ENCODE peak calls at places on chromosome 7, in nine cellular contexts. U is psoas muscle, M is neuronal stem cell, O is substantia nigra, D is esophagus squamous epithelium, Y is caudate nucleus, V is upper lobe of right lung, F is body of pancreas, N is right lobe of liver. E is an unnamed sample.

GRCh38 chr7:130995252-130996081 is 261.5 kb upstream of the KLF14 start:
- DNase-seq in U (no peak), M (no peak), O (no peak), D (no peak), Y (no peak), V (no peak), F (peak), N (no peak), E (no peak)

GRCh38 chr7:82444220-82445049 is 858 bp upstream of the CACNA2D1 start:
- DNase-seq in U (no peak), M (peak), O (no peak), D (no peak), Y (peak), V (peak), F (peak), N (no peak), E (peak)

GRCh38 chr7:48511021-48511579 is 339.8 kb downstream of the ABCA13 start:
- DNase-seq in U (no peak), M (no peak), O (no peak), D (no peak), Y (no peak), V (no peak), F (no peak), N (no peak), E (peak)

GRCh38 chr7:29281782-29282541 is 87.4 kb downstream of the CHN2 start:
- DNase-seq in U (no peak), M (no peak), O (peak), D (no peak), Y (peak), V (no peak), F (peak), N (no peak), E (no peak)

GRCh38 chr7:13476881-13477444 is 512.5 kb downstream of the ETV1 start:
- DNase-seq in U (no peak), M (no peak), O (no peak), D (no peak), Y (no peak), V (no peak), F (peak), N (no peak), E (no peak)

GRCh38 chr7:38323156-38323555 is 49.7 kb upstream of the TARP start:
- DNase-seq in U (no peak), M (no peak), O (no peak), D (no peak), Y (no peak), V (no peak), F (no peak), N (no peak), E (no peak)

GRCh38 chr7:44385384-44386138 is 60.2 kb upstream of the CAMK2B start:
- DNase-seq in U (no peak), M (no peak), O (no peak), D (no peak), Y (no peak), V (no peak), F (no peak), N (no peak), E (no peak)

GRCh38 chr7:70506463-70506862 is 625.5 kb upstream of the GALNT17 start:
- DNase-seq in U (no peak), M (no peak), O (no peak), D (no peak), Y (no peak), V (no peak), F (no peak), N (peak), E (peak)

GRCh38 chr7:48091506-48092433 is 2.7 kb downstream of the UPP1 start:
- DNase-seq in U (no peak), M (no peak), O (no peak), D (no peak), Y (no peak), V (no peak), F (no peak), N (no peak), E (no peak)

GRCh38 chr7:24923172-24923865 is 56.7 kb downstream of the OSBPL3 start:
- DNase-seq in U (no peak), M (no peak), O (no peak), D (no peak), Y (no peak), V (peak), F (no peak), N (no peak), E (no peak)

GRCh38 chr7:85186083-85186520 is 754 bp downstream of the SEMA3D start:
- DNase-seq in U (peak), M (peak), O (no peak), D (no peak), Y (peak), V (peak), F (no peak), N (no peak), E (peak)

GRCh38 chr7:113128028-113128427 is 9.7 kb upstream of the SMIM30 start:
- DNase-seq in U (no peak), M (no peak), O (no peak), D (no peak), Y (no peak), V (no peak), F (no peak), N (no peak), E (no peak)

GRCh38 chr7:98420966-98421612 is 20.2 kb upstream of the BAIAP2L1 start:
- DNase-seq in U (no peak), M (peak), O (no peak), D (no peak), Y (peak), V (peak), F (peak), N (peak), E (peak)

GRCh38 chr7:116227678-116228239 is 17.4 kb downstream of the TES start:
- DNase-seq in U (no peak), M (no peak), O (no peak), D (no peak), Y (no peak), V (no peak), F (no peak), N (no peak), E (no peak)

GRCh38 chr7:67377939-67378862 is 381.6 kb downstream of the TYW1 start:
- DNase-seq in U (peak), M (peak), O (peak), D (peak), Y (peak), V (peak), F (peak), N (peak), E (peak)

GRCh38 chr7:69192134-69192533 is 406.1 kb upstream of the AUTS2 start:
- DNase-seq in U (no peak), M (no peak), O (no peak), D (no peak), Y (no peak), V (no peak), F (no peak), N (no peak), E (no peak)

GRCh38 chr7:36723951-36724664 is at the start of gene AOAH:
- DNase-seq in U (peak), M (no peak), O (no peak), D (peak), Y (no peak), V (peak), F (peak), N (peak), E (no peak)

GRCh38 chr7:30754315-30754877 is 2.5 kb downstream of the INMT start:
- DNase-seq in U (no peak), M (no peak), O (no peak), D (no peak), Y (no peak), V (no peak), F (no peak), N (no peak), E (no peak)

DNA sequence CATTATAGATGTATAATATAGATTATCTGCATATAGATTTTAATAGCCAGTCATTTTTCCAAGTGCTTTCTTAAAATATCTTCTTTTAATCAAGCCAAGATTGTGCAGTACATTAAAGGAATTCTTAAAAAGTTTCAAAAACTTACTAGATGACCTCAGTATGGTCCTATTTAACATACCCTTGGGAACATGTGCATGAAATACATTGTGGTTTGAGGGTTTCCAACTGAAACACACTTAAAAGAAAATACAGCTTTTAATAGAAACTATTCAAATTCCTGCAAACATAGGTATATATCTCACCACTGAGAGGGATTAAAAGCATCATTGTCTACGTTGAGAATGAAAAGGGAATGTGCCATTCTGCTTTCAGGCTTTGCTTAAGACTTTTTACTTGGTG is 364.9 kb downstream of the SUGCT start:
- DNase-seq in U (no peak), M (no peak), O (no peak), D (no peak), Y (no peak), V (no peak), F (no peak), N (no peak), E (no peak)
- H3K27ac ChIP-seq in U (no peak), M (no peak), O (no peak), D (no peak), Y (no peak), V (no peak), F (no peak), N (no peak), E (no peak)

DNA sequence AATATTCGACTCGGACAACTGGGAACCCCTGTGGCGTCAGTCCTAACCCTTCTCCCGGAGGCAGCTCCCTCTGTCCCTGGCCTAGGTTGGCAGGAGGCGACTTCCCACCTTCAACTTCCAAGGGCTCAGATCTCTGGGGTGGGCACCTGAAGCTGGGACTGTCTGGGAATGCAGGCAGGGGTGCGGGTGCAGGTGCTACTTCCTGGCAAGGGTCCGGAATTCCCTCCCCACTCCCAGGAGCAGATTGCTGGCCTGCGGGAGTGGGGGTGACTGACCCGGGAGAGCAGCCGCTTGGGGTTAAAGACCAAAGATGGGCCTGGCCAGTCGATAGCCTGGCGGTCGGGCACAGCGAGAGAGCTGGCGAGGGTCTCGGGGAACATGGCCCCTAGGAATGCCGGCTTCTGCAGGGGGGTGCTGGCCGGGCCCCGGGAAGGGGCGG is 390 bp downstream of the EPHA1 start:
- DNase-seq in U (no peak), M (no peak), O (no peak), D (no peak), Y (no peak), V (no peak), F (no peak), N (no peak), E (no peak)
- H3K27ac ChIP-seq in U (no peak), M (no peak), O (no peak), D (peak), Y (no peak), V (peak), F (no peak), N (no peak), E (no peak)

GRCh38 chr7:73487486-73487885 is 34.6 kb downstream of the BAZ1B start:
- DNase-seq in U (no peak), M (no peak), O (no peak), D (no peak), Y (no peak), V (no peak), F (no peak), N (no peak), E (no peak)
- H3K27ac ChIP-seq in U (peak), M (no peak), O (no peak), D (no peak), Y (no peak), V (no peak), F (no peak), N (no peak), E (no peak)

GRCh38 chr7:105389090-105389650 is 449 bp upstream of the SRPK2 start:
- DNase-seq in U (peak), M (peak), O (no peak), D (no peak), Y (peak), V (peak), F (peak), N (peak), E (peak)
- H3K27ac ChIP-seq in U (no peak), M (no peak), O (peak), D (peak), Y (peak), V (peak), F (peak), N (no peak), E (peak)

GRCh38 chr7:100943693-100944092 is 5.6 kb upstream of the MUC3A start:
- DNase-seq in U (no peak), M (no peak), O (no peak), D (no peak), Y (no peak), V (no peak), F (no peak), N (no peak), E (no peak)

GRCh38 chr7:100946111-100946510 is 3.2 kb upstream of the MUC3A start:
- DNase-seq in U (no peak), M (no peak), O (no peak), D (no peak), Y (no peak), V (no peak), F (no peak), N (no peak), E (no peak)

GRCh38 chr7:100946766-100947365 is 2.5 kb upstream of the MUC3A start:
- DNase-seq in U (no peak), M (no peak), O (no peak), D (no peak), Y (no peak), V (no peak), F (no peak), N (no peak), E (no peak)

GRCh38 chr7:100944138-100944537 is 5.2 kb upstream of the MUC3A start:
- DNase-seq in U (no peak), M (no peak), O (no peak), D (no peak), Y (no peak), V (no peak), F (no peak), N (no peak), E (no peak)

GRCh38 chr7:100942038-100942774 is 7.1 kb upstream of the MUC3A start:
- DNase-seq in U (no peak), M (no peak), O (no peak), D (no peak), Y (no peak), V (no peak), F (no peak), N (no peak), E (no peak)
- H3K27ac ChIP-seq in U (no peak), M (no peak), O (no peak), D (no peak), Y (no peak), V (no peak), F (no peak), N (no peak), E (no peak)

GRCh38 chr7:134718211-134718875 is 61.1 kb upstream of the CALD1 start:
- DNase-seq in U (no peak), M (no peak), O (no peak), D (no peak), Y (no peak), V (no peak), F (no peak), N (no peak), E (no peak)
- H3K27ac ChIP-seq in U (no peak), M (no peak), O (no peak), D (peak), Y (no peak), V (no peak), F (no peak), N (no peak), E (no peak)

GRCh38 chr7:151717415-151717814 is 159.5 kb downstream of the PRKAG2 start:
- DNase-seq in U (no peak), M (no peak), O (no peak), D (no peak), Y (no peak), V (peak), F (peak), N (peak), E (no peak)

GRCh38 chr7:151719895-151720238 is 157.0 kb downstream of the PRKAG2 start:
- DNase-seq in U (no peak), M (no peak), O (no peak), D (no peak), Y (no peak), V (no peak), F (no peak), N (no peak), E (no peak)

GRCh38 chr7:151720297-151720696 is 156.6 kb downstream of the PRKAG2 start:
- DNase-seq in U (no peak), M (no peak), O (no peak), D (no peak), Y (no peak), V (no peak), F (no peak), N (no peak), E (no peak)

GRCh38 chr7:151717918-151718317 is 159.0 kb downstream of the PRKAG2 start:
- DNase-seq in U (no peak), M (no peak), O (no peak), D (no peak), Y (no peak), V (no peak), F (no peak), N (no peak), E (no peak)

DNA sequence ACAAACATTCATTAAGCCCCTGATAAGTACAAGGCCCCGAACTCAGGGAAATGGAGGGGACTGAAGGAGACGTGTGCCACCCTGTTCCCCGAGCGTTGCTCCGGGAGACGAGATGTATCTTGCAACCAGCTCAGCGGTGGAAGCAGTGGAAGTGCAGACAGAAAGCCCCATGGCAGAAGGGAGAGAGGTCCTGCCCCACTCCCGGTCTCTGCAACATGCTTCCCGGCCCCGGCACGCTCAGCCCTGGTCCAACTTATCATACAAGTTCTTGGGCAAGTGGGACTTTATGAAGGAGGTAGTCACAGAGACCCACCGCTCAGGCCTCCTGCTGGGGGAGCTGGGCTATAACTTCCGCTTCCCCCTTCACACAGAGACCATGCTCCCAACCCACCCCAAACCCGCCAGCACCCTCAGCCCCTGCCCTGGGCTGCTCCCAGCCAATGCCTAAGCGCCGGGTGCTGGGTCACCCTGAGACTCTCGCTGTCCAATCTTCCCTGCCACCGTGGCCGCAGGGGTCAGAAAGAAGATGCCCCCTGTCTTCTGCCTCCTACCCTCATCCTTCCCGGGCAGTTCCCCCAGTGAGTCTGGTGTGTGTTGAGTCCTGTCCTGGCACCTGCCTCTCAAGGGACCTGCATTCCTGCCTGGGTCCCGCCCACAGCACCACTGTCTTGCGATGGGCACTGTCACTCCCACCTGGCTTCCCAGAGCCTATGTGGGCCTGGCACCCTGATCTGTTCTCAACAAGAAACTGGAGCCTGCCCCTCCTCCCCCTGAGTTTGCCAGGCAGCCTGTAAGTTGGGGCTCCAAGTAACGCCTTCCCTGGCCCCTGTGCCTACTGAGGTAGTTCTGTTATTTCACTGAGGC is 157.7 kb downstream of the PRKAG2 start:
- DNase-seq in U (no peak), M (no peak), O (no peak), D (no peak), Y (no peak), V (no peak), F (no peak), N (no peak), E (no peak)
- H3K27ac ChIP-seq in U (peak), M (no peak), O (no peak), D (no peak), Y (peak), V (no peak), F (no peak), N (peak), E (no peak)